ENCODE peak calls at places on chromosomes 1 and 21, in nine cellular contexts. One of them, this sample, is unnamed.

GRCh38 chr1:24900985-24901781 is 28.9 kb downstream of the RUNX3 start:
- DNase-seq in T-helper 22 cell: no peak
- DNase-seq in endothelial cell: no peak
- DNase-seq in left ventricle myocardium superior: no peak
- DNase-seq in HT-29: no peak
- DNase-seq in T-helper 9 cell: no peak
- DNase-seq in ELR: no peak
- DNase-seq in stimulated activated CD4-positive, alpha-beta T cell treated with anti-CD3 and anti-CD28 coated beads, Interleukin-1b, Interleukin-23, amount 100 ng/mL, for 24 hours: no peak
- DNase-seq in NCI-H2029: no peak
- DNase-seq in this sample: no peak

GRCh38 chr1:154730986-154731489 is 123.1 kb upstream of the ADAR start:
- DNase-seq in endothelial cell: no peak
- DNase-seq in stimulated activated CD4-positive, alpha-beta T cell treated with anti-CD3 and anti-CD28 coated beads, Interleukin-1b, Interleukin-23, amount 100 ng/mL, for 24 hours: no peak
- DNase-seq in left ventricle myocardium superior: no peak
- DNase-seq in T-helper 9 cell: no peak
- DNase-seq in HT-29: peak; percentile 64
- DNase-seq in NCI-H2029: peak; percentile 19
- DNase-seq in T-helper 22 cell: no peak
- DNase-seq in ELR: no peak
- DNase-seq in this sample: no peak

GRCh38 chr1:42282024-42282579 is 52.9 kb downstream of the FOXJ3 start:
- DNase-seq in T-helper 22 cell: no peak
- DNase-seq in left ventricle myocardium superior: no peak
- DNase-seq in NCI-H2029: no peak
- DNase-seq in ELR: peak; percentile 8
- DNase-seq in stimulated activated CD4-positive, alpha-beta T cell treated with anti-CD3 and anti-CD28 coated beads, Interleukin-1b, Interleukin-23, amount 100 ng/mL, for 24 hours: no peak
- DNase-seq in T-helper 9 cell: no peak
- DNase-seq in endothelial cell: no peak
- DNase-seq in HT-29: no peak
- DNase-seq in this sample: no peak

GRCh38 chr1:119209943-119210342 is 69.5 kb upstream of the WARS2 start:
- DNase-seq in endothelial cell: no peak
- DNase-seq in stimulated activated CD4-positive, alpha-beta T cell treated with anti-CD3 and anti-CD28 coated beads, Interleukin-1b, Interleukin-23, amount 100 ng/mL, for 24 hours: no peak
- DNase-seq in HT-29: no peak
- DNase-seq in T-helper 22 cell: no peak
- DNase-seq in ELR: no peak
- DNase-seq in NCI-H2029: no peak
- DNase-seq in left ventricle myocardium superior: no peak
- DNase-seq in T-helper 9 cell: no peak
- DNase-seq in this sample: no peak

GRCh38 chr1:87231703-87232363 is 96.8 kb upstream of the LMO4 start:
- DNase-seq in ELR: no peak
- DNase-seq in NCI-H2029: no peak
- DNase-seq in stimulated activated CD4-positive, alpha-beta T cell treated with anti-CD3 and anti-CD28 coated beads, Interleukin-1b, Interleukin-23, amount 100 ng/mL, for 24 hours: no peak
- DNase-seq in left ventricle myocardium superior: no peak
- DNase-seq in T-helper 9 cell: no peak
- DNase-seq in endothelial cell: no peak
- DNase-seq in T-helper 22 cell: no peak
- DNase-seq in HT-29: no peak
- DNase-seq in this sample: no peak

GRCh38 chr1:59391216-59392179 is 94.6 kb downstream of the FGGY start:
- DNase-seq in endothelial cell: no peak
- DNase-seq in stimulated activated CD4-positive, alpha-beta T cell treated with anti-CD3 and anti-CD28 coated beads, Interleukin-1b, Interleukin-23, amount 100 ng/mL, for 24 hours: no peak
- DNase-seq in T-helper 22 cell: no peak
- DNase-seq in ELR: no peak
- DNase-seq in HT-29: no peak
- DNase-seq in NCI-H2029: no peak
- DNase-seq in T-helper 9 cell: no peak
- DNase-seq in left ventricle myocardium superior: no peak
- DNase-seq in this sample: no peak

GRCh38 chr1:1058921-1059493 is 15.1 kb downstream of the RNF223 start:
- DNase-seq in endothelial cell: peak; percentile 58
- DNase-seq in left ventricle myocardium superior: no peak
- DNase-seq in ELR: peak; percentile 48
- DNase-seq in NCI-H2029: no peak
- DNase-seq in stimulated activated CD4-positive, alpha-beta T cell treated with anti-CD3 and anti-CD28 coated beads, Interleukin-1b, Interleukin-23, amount 100 ng/mL, for 24 hours: no peak
- DNase-seq in T-helper 22 cell: peak; percentile 32
- DNase-seq in T-helper 9 cell: no peak
- DNase-seq in HT-29: no peak
- DNase-seq in this sample: no peak

GRCh38 chr1:113949007-113949406 is 19.9 kb downstream of the HIPK1 start:
- DNase-seq in left ventricle myocardium superior: peak; percentile 35
- DNase-seq in HT-29: peak; percentile 17
- DNase-seq in endothelial cell: no peak
- DNase-seq in NCI-H2029: no peak
- DNase-seq in ELR: peak; percentile 49
- DNase-seq in T-helper 22 cell: no peak
- DNase-seq in T-helper 9 cell: no peak
- DNase-seq in stimulated activated CD4-positive, alpha-beta T cell treated with anti-CD3 and anti-CD28 coated beads, Interleukin-1b, Interleukin-23, amount 100 ng/mL, for 24 hours: no peak
- DNase-seq in this sample: peak; percentile 66

GRCh38 chr1:172041102-172041501 is 199.8 kb downstream of the DNM3 start:
- DNase-seq in HT-29: no peak
- DNase-seq in left ventricle myocardium superior: no peak
- DNase-seq in T-helper 22 cell: no peak
- DNase-seq in NCI-H2029: no peak
- DNase-seq in endothelial cell: no peak
- DNase-seq in ELR: peak; percentile 9
- DNase-seq in T-helper 9 cell: no peak
- DNase-seq in stimulated activated CD4-positive, alpha-beta T cell treated with anti-CD3 and anti-CD28 coated beads, Interleukin-1b, Interleukin-23, amount 100 ng/mL, for 24 hours: no peak
- DNase-seq in this sample: no peak

GRCh38 chr21:31408306-31409088 is 64.4 kb upstream of the TIAM1 start:
- DNase-seq in HT-29: no peak
- DNase-seq in endothelial cell: no peak
- DNase-seq in stimulated activated CD4-positive, alpha-beta T cell treated with anti-CD3 and anti-CD28 coated beads, Interleukin-1b, Interleukin-23, amount 100 ng/mL, for 24 hours: no peak
- DNase-seq in T-helper 22 cell: no peak
- DNase-seq in left ventricle myocardium superior: no peak
- DNase-seq in NCI-H2029: no peak
- DNase-seq in T-helper 9 cell: no peak
- DNase-seq in ELR: no peak
- DNase-seq in this sample: no peak

GRCh38 chr21:39976805-39977204 is 109.6 kb downstream of the PCP4 start:
- DNase-seq in endothelial cell: no peak
- DNase-seq in ELR: no peak
- DNase-seq in T-helper 22 cell: no peak
- DNase-seq in HT-29: no peak
- DNase-seq in T-helper 9 cell: no peak
- DNase-seq in left ventricle myocardium superior: no peak
- DNase-seq in NCI-H2029: no peak
- DNase-seq in stimulated activated CD4-positive, alpha-beta T cell treated with anti-CD3 and anti-CD28 coated beads, Interleukin-1b, Interleukin-23, amount 100 ng/mL, for 24 hours: no peak
- DNase-seq in this sample: no peak

GRCh38 chr1:228411548-228412430 is 4.9 kb downstream of the TRIM17 start:
- DNase-seq in NCI-H2029: no peak
- DNase-seq in ELR: no peak
- DNase-seq in endothelial cell: no peak
- DNase-seq in stimulated activated CD4-positive, alpha-beta T cell treated with anti-CD3 and anti-CD28 coated beads, Interleukin-1b, Interleukin-23, amount 100 ng/mL, for 24 hours: no peak
- DNase-seq in HT-29: no peak
- DNase-seq in left ventricle myocardium superior: no peak
- DNase-seq in T-helper 9 cell: no peak
- DNase-seq in T-helper 22 cell: no peak
- DNase-seq in this sample: no peak

GRCh38 chr1:4634156-4634792 is 20.1 kb upstream of the AJAP1 start:
- DNase-seq in stimulated activated CD4-positive, alpha-beta T cell treated with anti-CD3 and anti-CD28 coated beads, Interleukin-1b, Interleukin-23, amount 100 ng/mL, for 24 hours: no peak
- DNase-seq in left ventricle myocardium superior: no peak
- DNase-seq in T-helper 22 cell: no peak
- DNase-seq in T-helper 9 cell: no peak
- DNase-seq in NCI-H2029: no peak
- DNase-seq in endothelial cell: no peak
- DNase-seq in ELR: no peak
- DNase-seq in HT-29: no peak
- DNase-seq in this sample: no peak

GRCh38 chr1:180937624-180938225 is 25.0 kb downstream of the KIAA1614 start:
- DNase-seq in NCI-H2029: no peak
- DNase-seq in HT-29: no peak
- DNase-seq in ELR: no peak
- DNase-seq in T-helper 22 cell: no peak
- DNase-seq in endothelial cell: no peak
- DNase-seq in stimulated activated CD4-positive, alpha-beta T cell treated with anti-CD3 and anti-CD28 coated beads, Interleukin-1b, Interleukin-23, amount 100 ng/mL, for 24 hours: no peak
- DNase-seq in left ventricle myocardium superior: no peak
- DNase-seq in T-helper 9 cell: no peak
- DNase-seq in this sample: no peak

GRCh38 chr1:106749491-106749890 is 307.0 kb upstream of the PRMT6 start:
- DNase-seq in T-helper 22 cell: no peak
- DNase-seq in ELR: no peak
- DNase-seq in endothelial cell: no peak
- DNase-seq in HT-29: no peak
- DNase-seq in stimulated activated CD4-positive, alpha-beta T cell treated with anti-CD3 and anti-CD28 coated beads, Interleukin-1b, Interleukin-23, amount 100 ng/mL, for 24 hours: no peak
- DNase-seq in left ventricle myocardium superior: no peak
- DNase-seq in T-helper 9 cell: no peak
- DNase-seq in NCI-H2029: no peak
- DNase-seq in this sample: no peak

GRCh38 chr1:231401478-231401877 is 20.6 kb downstream of the EGLN1 start:
- DNase-seq in HT-29: no peak
- DNase-seq in T-helper 9 cell: no peak
- DNase-seq in T-helper 22 cell: no peak
- DNase-seq in endothelial cell: no peak
- DNase-seq in NCI-H2029: no peak
- DNase-seq in stimulated activated CD4-positive, alpha-beta T cell treated with anti-CD3 and anti-CD28 coated beads, Interleukin-1b, Interleukin-23, amount 100 ng/mL, for 24 hours: no peak
- DNase-seq in left ventricle myocardium superior: no peak
- DNase-seq in ELR: no peak
- DNase-seq in this sample: no peak

GRCh38 chr21:27156666-27157065 is 189.8 kb upstream of the ADAMTS5 start:
- DNase-seq in ELR: no peak
- DNase-seq in left ventricle myocardium superior: no peak
- DNase-seq in HT-29: no peak
- DNase-seq in T-helper 9 cell: no peak
- DNase-seq in endothelial cell: no peak
- DNase-seq in stimulated activated CD4-positive, alpha-beta T cell treated with anti-CD3 and anti-CD28 coated beads, Interleukin-1b, Interleukin-23, amount 100 ng/mL, for 24 hours: no peak
- DNase-seq in T-helper 22 cell: no peak
- DNase-seq in NCI-H2029: no peak
- DNase-seq in this sample: no peak

GRCh38 chr1:170198584-170198983 is 52.8 kb downstream of the NTMT2 start:
- DNase-seq in T-helper 9 cell: no peak
- DNase-seq in NCI-H2029: no peak
- DNase-seq in HT-29: no peak
- DNase-seq in stimulated activated CD4-positive, alpha-beta T cell treated with anti-CD3 and anti-CD28 coated beads, Interleukin-1b, Interleukin-23, amount 100 ng/mL, for 24 hours: no peak
- DNase-seq in left ventricle myocardium superior: no peak
- DNase-seq in ELR: no peak
- DNase-seq in T-helper 22 cell: no peak
- DNase-seq in endothelial cell: no peak
- DNase-seq in this sample: no peak

GRCh38 chr1:207404849-207405525 is 49.1 kb upstream of the CR2 start:
- DNase-seq in endothelial cell: no peak
- DNase-seq in T-helper 9 cell: no peak
- DNase-seq in left ventricle myocardium superior: no peak
- DNase-seq in NCI-H2029: peak; percentile 48
- DNase-seq in stimulated activated CD4-positive, alpha-beta T cell treated with anti-CD3 and anti-CD28 coated beads, Interleukin-1b, Interleukin-23, amount 100 ng/mL, for 24 hours: no peak
- DNase-seq in ELR: peak; percentile 80
- DNase-seq in HT-29: peak; percentile 75
- DNase-seq in T-helper 22 cell: no peak
- DNase-seq in this sample: peak; percentile 75

GRCh38 chr1:89942014-89942413 is 52.9 kb upstream of the ZNF326 start:
- DNase-seq in T-helper 9 cell: no peak
- DNase-seq in HT-29: no peak
- DNase-seq in endothelial cell: no peak
- DNase-seq in left ventricle myocardium superior: no peak
- DNase-seq in stimulated activated CD4-positive, alpha-beta T cell treated with anti-CD3 and anti-CD28 coated beads, Interleukin-1b, Interleukin-23, amount 100 ng/mL, for 24 hours: no peak
- DNase-seq in ELR: no peak
- DNase-seq in NCI-H2029: no peak
- DNase-seq in T-helper 22 cell: no peak
- DNase-seq in this sample: no peak

GRCh38 chr1:186980400-186980799 is 151.7 kb downstream of the PLA2G4A start:
- DNase-seq in T-helper 9 cell: no peak
- DNase-seq in ELR: no peak
- DNase-seq in left ventricle myocardium superior: no peak
- DNase-seq in NCI-H2029: no peak
- DNase-seq in stimulated activated CD4-positive, alpha-beta T cell treated with anti-CD3 and anti-CD28 coated beads, Interleukin-1b, Interleukin-23, amount 100 ng/mL, for 24 hours: no peak
- DNase-seq in endothelial cell: no peak
- DNase-seq in T-helper 22 cell: no peak
- DNase-seq in HT-29: no peak
- DNase-seq in this sample: no peak

GRCh38 chr1:212461916-212462660 is 29.4 kb downstream of the NENF start:
- DNase-seq in left ventricle myocardium superior: no peak
- DNase-seq in T-helper 9 cell: no peak
- DNase-seq in HT-29: no peak
- DNase-seq in T-helper 22 cell: no peak
- DNase-seq in ELR: no peak
- DNase-seq in NCI-H2029: no peak
- DNase-seq in endothelial cell: no peak
- DNase-seq in stimulated activated CD4-positive, alpha-beta T cell treated with anti-CD3 and anti-CD28 coated beads, Interleukin-1b, Interleukin-23, amount 100 ng/mL, for 24 hours: no peak
- DNase-seq in this sample: no peak

GRCh38 chr21:16302851-16303282 is 573.1 kb downstream of the USP25 start:
- DNase-seq in NCI-H2029: no peak
- DNase-seq in T-helper 9 cell: no peak
- DNase-seq in endothelial cell: no peak
- DNase-seq in left ventricle myocardium superior: peak; percentile 35
- DNase-seq in HT-29: no peak
- DNase-seq in stimulated activated CD4-positive, alpha-beta T cell treated with anti-CD3 and anti-CD28 coated beads, Interleukin-1b, Interleukin-23, amount 100 ng/mL, for 24 hours: no peak
- DNase-seq in T-helper 22 cell: no peak
- DNase-seq in ELR: no peak
- DNase-seq in this sample: peak; percentile 19

GRCh38 chr21:15000076-15000475 is 64.7 kb downstream of the NRIP1 start:
- DNase-seq in ELR: peak; percentile 67
- DNase-seq in left ventricle myocardium superior: no peak
- DNase-seq in stimulated activated CD4-positive, alpha-beta T cell treated with anti-CD3 and anti-CD28 coated beads, Interleukin-1b, Interleukin-23, amount 100 ng/mL, for 24 hours: no peak
- DNase-seq in HT-29: no peak
- DNase-seq in T-helper 9 cell: no peak
- DNase-seq in NCI-H2029: no peak
- DNase-seq in endothelial cell: no peak
- DNase-seq in T-helper 22 cell: no peak
- DNase-seq in this sample: no peak

GRCh38 chr1:220485791-220486190 is 42.1 kb upstream of the MARK1 start:
- DNase-seq in endothelial cell: no peak
- DNase-seq in T-helper 22 cell: no peak
- DNase-seq in stimulated activated CD4-positive, alpha-beta T cell treated with anti-CD3 and anti-CD28 coated beads, Interleukin-1b, Interleukin-23, amount 100 ng/mL, for 24 hours: no peak
- DNase-seq in NCI-H2029: no peak
- DNase-seq in HT-29: no peak
- DNase-seq in left ventricle myocardium superior: no peak
- DNase-seq in ELR: no peak
- DNase-seq in T-helper 9 cell: no peak
- DNase-seq in this sample: no peak